ENCODE peak calls at places on chromosome 15, in five cellular contexts. B is GM12891, F is esophagus muscularis mucosa, D is stomach, Y is transverse colon. U is an unnamed sample.

GRCh38 chr15:88613074-88613944 is 7.8 kb upstream of the AEN start:
- DNase-seq in B (no peak), D (no peak), F (no peak), Y (no peak), U (no peak)

GRCh38 chr15:39301589-39301999 is 279.3 kb upstream of the THBS1 start:
- DNase-seq in B (no peak), Y (no peak), D (no peak), F (no peak), U (no peak)

GRCh38 chr15:96328101-96328958 is 2.2 kb upstream of the NR2F2 start:
- DNase-seq in Y (no peak), D (no peak), B (no peak), F (no peak), U (no peak)

GRCh38 chr15:60889506-60889905 is 339.6 kb downstream of the RORA start:
- DNase-seq in B (no peak), Y (no peak), D (no peak), F (no peak), U (no peak)

GRCh38 chr15:36884404-36885335 is 215.7 kb downstream of the MEIS2 start:
- DNase-seq in F (no peak), D (no peak), Y (no peak), B (no peak), U (no peak)

GRCh38 chr15:38885001-38885400 is 320.4 kb upstream of the RASGRP1 start:
- DNase-seq in D (no peak), Y (no peak), F (no peak), B (no peak), U (no peak)

GRCh38 chr15:89335289-89336041 is 841 bp upstream of the POLG start:
- DNase-seq in D (no peak), Y (peak), B (no peak), F (no peak), U (no peak)

GRCh38 chr15:45635763-45636292 is 999 bp downstream of the SQOR start:
- DNase-seq in D (no peak), F (no peak), Y (no peak), B (no peak), U (no peak)

GRCh38 chr15:66654718-66655375 is 47.2 kb upstream of the SMAD6 start:
- DNase-seq in D (peak), B (no peak), Y (no peak), F (no peak), U (no peak)

GRCh38 chr15:95930659-95931375 is 399.7 kb upstream of the NR2F2 start:
- DNase-seq in D (no peak), Y (no peak), F (no peak), B (no peak), U (no peak)

GRCh38 chr15:45458746-45459403 is 63.7 kb downstream of the SLC30A4 start:
- DNase-seq in F (no peak), B (no peak), Y (peak), D (peak), U (no peak)

GRCh38 chr15:32717290-32718081 is at the start of gene GREM1:
- DNase-seq in F (no peak), B (peak), D (no peak), Y (peak), U (no peak)

GRCh38 chr15:100824211-100824610 is 55.4 kb upstream of the ALDH1A3 start:
- DNase-seq in Y (no peak), F (no peak), B (no peak), D (no peak), U (no peak)

GRCh38 chr15:73648027-73648295 is 14.8 kb upstream of the NPTN start:
- DNase-seq in F (no peak), D (no peak), B (no peak), Y (no peak), U (no peak)

GRCh38 chr15:73654659-73655058 is 21.5 kb upstream of the NPTN start:
- DNase-seq in Y (no peak), F (no peak), B (no peak), D (no peak), U (no peak)

GRCh38 chr15:73647259-73648026 is 14.3 kb upstream of the NPTN start:
- DNase-seq in D (no peak), Y (no peak), B (no peak), F (no peak), U (no peak)

GRCh38 chr15:73655724-73656123 is 22.5 kb upstream of the NPTN start:
- DNase-seq in Y (no peak), F (no peak), B (no peak), D (no peak), U (no peak)

GRCh38 chr15:73650387-73651126 is 17.4 kb upstream of the NPTN start:
- DNase-seq in B (no peak), F (no peak), D (no peak), Y (no peak), U (no peak)
- TF ChIP-seq POLR2AphosphoS5 in B (no peak), F (no peak), D (peak), Y (no peak), U (no peak)

DNA sequence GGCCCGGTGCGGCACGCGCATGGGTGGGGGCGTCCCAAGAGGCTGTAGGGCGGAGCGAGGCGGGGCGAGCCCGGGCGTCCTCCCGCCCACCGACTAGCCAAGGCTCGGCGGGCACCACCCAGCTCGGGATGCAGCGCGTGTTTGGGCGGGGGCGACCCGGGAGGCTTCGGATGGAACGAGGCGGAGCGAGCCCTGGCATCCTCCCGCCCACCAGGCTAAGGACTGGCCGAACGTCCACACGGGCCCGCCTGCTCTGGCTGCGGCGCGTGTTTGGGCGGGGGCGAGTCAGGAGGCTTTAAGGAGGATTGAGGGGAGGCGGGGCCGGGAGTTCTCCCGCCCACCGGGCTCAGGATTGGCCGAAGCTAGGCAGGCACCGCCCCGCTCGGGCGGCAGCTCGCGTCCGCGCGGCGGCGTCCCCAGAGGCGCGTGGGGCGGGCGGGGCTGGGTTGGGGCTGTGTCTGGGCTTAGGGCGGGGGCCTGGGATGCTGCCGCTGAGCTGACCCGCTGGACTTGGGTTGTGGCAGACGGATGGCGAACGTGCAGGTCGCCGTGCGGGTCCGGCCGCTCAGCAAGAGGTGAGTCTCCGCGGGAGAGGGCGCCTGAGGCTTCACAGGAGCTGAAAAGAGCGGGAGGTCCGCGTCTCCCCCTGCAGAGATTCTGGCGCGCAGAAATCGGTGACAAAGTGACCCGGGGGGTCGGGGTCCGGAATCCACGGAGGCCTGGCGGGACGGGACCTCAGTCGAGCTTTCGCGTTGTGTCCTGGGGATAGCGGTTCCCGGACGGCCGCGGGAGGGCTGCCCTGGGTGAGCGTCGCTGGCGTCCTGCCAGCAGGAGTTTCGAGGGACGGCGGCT is at the start of gene STARD9:
- DNase-seq in B (peak), F (peak), D (peak), Y (peak), U (peak)
- TF ChIP-seq POLR2AphosphoS5 in B (peak), F (peak), D (peak), Y (peak), U (no peak)

GRCh38 chr15:64846246-64846645 is 4.5 kb downstream of the PLEKHO2 start:
- DNase-seq in B (no peak), D (no peak), F (no peak), Y (no peak), U (no peak)

GRCh38 chr15:64845826-64846225 is 4.1 kb downstream of the PLEKHO2 start:
- DNase-seq in F (no peak), D (no peak), B (no peak), Y (no peak), U (no peak)

GRCh38 chr15:64843996-64844395 is 2.3 kb downstream of the PLEKHO2 start:
- DNase-seq in F (no peak), D (no peak), B (no peak), Y (no peak), U (no peak)

GRCh38 chr15:64844576-64845140 is 2.9 kb downstream of the PLEKHO2 start:
- DNase-seq in D (no peak), Y (no peak), B (no peak), F (no peak), U (no peak)

DNA sequence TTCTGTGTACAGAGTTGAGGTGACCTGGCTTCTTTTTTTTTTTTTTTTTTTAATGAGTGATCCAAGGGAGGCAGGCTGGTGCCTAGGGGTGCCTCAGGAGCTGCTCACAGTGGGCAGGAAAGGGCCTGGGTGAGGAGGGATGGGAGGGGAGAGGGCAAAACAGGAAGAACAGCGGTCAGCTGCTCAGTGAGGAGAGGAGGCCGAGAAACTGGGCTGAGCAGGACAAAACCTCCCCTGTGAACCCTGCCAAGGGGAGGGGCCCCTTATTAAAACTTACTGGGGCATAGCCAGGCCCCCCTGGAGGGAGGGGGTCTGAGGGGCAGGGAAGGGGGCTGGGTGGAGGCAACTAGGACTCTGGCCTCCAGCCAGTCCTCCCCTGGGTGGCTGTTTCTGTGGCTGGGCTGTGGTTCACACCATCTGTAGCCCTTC is 3.5 kb downstream of the PLEKHO2 start:
- DNase-seq in B (no peak), F (no peak), Y (peak), D (no peak), U (no peak)
- TF ChIP-seq POLR2AphosphoS5 in B (no peak), F (peak), Y (no peak), D (no peak), U (peak)

GRCh38 chr15:82045892-82046667 is at the start of gene MEX3B:
- DNase-seq in F (peak), Y (peak), D (peak), B (peak), U (no peak)
- TF ChIP-seq POLR2AphosphoS5 in F (peak), Y (peak), D (peak), B (no peak), U (no peak)

DNA sequence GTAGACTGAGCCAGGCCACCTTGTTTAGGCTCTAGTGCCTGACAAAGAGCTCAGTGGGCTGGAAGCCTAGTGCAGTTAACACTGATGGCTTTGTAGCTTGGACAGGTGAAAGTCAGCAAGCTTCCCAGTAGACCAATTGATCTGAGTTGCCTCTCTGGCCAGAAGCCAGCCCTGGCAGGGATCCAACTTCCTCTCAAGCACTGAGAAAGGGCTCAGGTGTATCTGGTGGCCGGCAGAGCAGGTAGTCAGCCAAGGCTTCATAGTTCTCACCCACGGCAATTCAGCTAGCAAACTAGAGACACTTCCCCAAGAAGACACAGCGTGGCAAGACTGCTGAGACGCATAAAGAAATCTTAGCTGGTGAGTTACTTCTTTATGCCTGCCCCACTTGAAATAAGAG is 8.3 kb upstream of the CA12 start:
- DNase-seq in D (peak), Y (peak), F (no peak), B (no peak), U (no peak)
- TF ChIP-seq POLR2AphosphoS5 in D (no peak), Y (peak), F (no peak), B (no peak), U (no peak)

GRCh38 chr15:31345606-31346366 is 19.2 kb downstream of the KLF13 start:
- DNase-seq in D (no peak), F (no peak), B (no peak), Y (no peak), U (no peak)

GRCh38 chr15:31346367-31347066 is 19.9 kb downstream of the KLF13 start:
- DNase-seq in F (no peak), B (no peak), D (no peak), Y (no peak), U (no peak)

GRCh38 chr15:31344266-31344665 is 17.6 kb downstream of the KLF13 start:
- DNase-seq in F (no peak), B (no peak), Y (no peak), D (no peak), U (no peak)

GRCh38 chr15:31343831-31344230 is 17.2 kb downstream of the KLF13 start:
- DNase-seq in B (no peak), Y (peak), F (no peak), D (no peak), U (no peak)

DNA sequence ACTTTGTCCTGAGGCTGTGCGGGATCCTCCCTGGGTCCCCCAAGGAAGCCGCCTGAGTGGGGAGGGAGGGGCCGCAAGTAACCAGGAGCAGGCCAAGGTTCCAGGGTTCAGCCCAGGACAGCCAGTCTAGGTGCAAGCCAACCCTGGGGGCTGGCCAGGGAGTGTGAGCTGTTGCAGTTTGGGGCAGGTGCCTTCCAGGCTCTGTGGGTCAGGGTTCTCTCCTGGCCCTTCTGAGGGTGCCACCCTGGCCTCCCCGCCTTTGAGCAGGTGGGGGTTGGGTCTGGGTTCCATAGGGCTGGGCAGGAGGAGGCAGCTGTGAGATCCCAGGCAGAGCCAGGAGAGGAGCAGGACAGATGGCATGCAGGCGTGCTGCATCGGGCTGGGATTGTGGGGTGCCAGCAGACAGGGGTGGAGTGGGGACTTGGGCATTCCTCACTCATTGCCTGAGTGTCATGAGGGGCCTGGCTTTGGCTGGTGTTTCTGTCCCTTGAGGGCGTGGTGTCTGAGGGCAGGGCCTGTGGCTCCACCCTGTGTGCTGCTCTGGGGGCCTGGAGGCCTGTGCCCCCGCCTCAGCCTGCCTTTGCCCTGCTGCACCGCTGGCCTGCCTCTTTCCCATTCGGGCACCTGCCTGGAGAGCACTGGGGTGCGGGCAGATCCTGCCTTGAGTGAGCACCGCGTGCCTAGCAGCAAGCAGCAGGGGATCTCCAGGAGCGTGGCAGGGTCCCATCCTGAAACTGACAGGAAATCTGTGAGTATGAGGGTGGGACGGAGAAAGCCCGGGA is 18.4 kb downstream of the KLF13 start:
- DNase-seq in Y (peak), F (no peak), B (no peak), D (no peak), U (no peak)
- TF ChIP-seq POLR2AphosphoS5 in Y (peak), F (no peak), B (no peak), D (no peak), U (no peak)

GRCh38 chr15:23402140-23402539 is 44.9 kb downstream of the GOLGA6L2 start:
- DNase-seq in B (no peak), Y (no peak), D (no peak), F (no peak), U (no peak)

GRCh38 chr15:23402544-23402943 is 44.5 kb downstream of the GOLGA6L2 start:
- DNase-seq in Y (no peak), D (no peak), F (no peak), B (no peak), U (no peak)

GRCh38 chr15:23401627-23402026 is 45.4 kb downstream of the GOLGA6L2 start:
- DNase-seq in D (no peak), F (no peak), B (no peak), Y (no peak), U (no peak)

GRCh38 chr15:23397779-23398178 is 43.2 kb downstream of the GOLGA8S start:
- DNase-seq in B (no peak), D (no peak), Y (no peak), F (no peak), U (no peak)

DNA sequence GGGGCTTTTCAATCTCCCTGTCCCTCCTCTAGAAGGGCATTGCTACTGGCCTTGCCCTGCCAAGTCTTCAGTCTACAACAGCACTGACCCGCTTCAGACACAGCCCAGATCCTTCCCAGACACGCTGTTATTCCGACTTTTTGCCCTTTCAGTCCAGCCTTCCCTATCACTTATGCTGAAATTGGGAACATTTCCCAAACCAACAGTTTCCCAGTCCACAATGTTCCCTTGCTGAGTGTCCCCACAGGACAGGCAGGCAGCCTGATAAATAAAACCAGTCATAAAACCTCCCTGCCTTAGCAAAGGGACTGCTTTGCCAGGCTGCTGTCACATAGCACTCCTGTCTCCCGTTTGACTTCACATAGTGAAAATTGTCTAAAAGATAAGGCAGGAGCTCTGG is 43.5 kb downstream of the GOLGA6L2 start:
- DNase-seq in Y (no peak), D (no peak), B (no peak), F (no peak), U (no peak)
- TF ChIP-seq POLR2AphosphoS5 in Y (no peak), D (no peak), B (no peak), F (peak), U (no peak)

GRCh38 chr15:26564354-26564753 is 208.5 kb downstream of the GABRB3 start:
- DNase-seq in D (no peak), B (no peak), F (no peak), Y (no peak), U (no peak)

GRCh38 chr15:26561130-26561529 is 211.7 kb downstream of the GABRB3 start:
- DNase-seq in Y (no peak), B (no peak), D (no peak), F (no peak), U (no peak)

DNA sequence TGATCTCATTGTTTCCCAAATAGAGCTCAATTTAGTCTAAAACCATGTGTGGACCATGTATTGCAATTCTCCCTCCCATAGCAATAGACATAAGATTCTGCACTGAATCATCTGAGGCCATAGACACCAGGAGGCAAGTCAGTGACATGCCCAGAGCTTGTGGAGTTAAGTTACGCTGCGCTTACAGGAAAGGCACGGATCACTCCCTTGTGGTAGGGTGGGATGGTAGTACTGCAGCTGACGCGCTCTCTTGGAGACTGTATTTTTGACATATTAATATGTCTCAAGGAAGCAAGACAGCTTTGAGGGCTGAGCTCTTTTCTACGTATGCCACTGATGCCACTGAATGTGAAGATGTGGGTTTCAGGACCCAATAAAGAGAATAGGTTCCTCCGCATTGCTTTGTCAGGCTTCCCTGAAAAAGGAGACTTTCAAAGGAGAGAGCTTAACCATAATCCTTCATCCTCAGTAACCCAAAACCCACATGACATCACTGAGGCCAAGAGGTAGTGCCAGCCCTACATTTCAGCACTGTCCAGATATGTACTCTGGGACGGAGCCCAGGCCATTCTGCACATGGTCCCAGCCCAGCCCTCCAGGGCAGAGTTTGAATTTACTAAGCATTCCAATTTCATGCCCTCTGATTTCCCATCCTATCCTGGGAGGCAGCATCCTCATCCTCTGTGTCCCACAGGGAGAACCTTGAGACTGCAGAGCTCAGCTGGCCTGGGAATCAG is 210.7 kb downstream of the GABRB3 start:
- DNase-seq in B (no peak), Y (no peak), D (no peak), F (no peak), U (no peak)
- TF ChIP-seq POLR2AphosphoS5 in B (no peak), Y (no peak), D (no peak), F (no peak), U (no peak)

DNA sequence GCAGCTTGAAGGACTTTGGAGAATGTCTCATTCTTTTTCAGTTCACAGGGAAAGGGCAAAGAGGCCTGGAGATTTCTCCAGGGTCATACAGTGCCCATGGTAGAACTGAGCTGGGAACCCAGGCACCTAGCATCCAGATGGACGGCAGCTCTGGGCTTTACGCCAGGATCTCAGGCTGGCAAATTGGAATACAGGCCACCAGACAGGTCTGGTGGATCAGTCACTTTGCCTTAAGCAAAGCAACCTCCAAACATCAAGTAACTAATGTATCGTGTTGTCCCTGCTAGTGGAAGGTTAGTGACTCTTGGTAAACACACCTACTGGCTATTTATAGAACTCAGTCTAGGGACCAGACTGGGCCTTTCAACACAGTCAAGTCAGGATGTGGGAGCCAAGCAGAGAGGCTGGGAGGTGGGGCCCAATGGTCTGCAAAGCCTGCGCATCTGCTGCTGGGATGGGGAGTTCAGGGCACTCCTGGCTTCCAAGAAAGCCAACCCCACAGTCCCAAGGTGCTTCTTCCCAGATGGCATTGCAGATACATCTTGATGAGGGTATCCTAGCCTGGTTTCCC is 30.2 kb downstream of the RPLP1 start:
- DNase-seq in Y (no peak), B (no peak), F (no peak), D (peak), U (no peak)
- TF ChIP-seq POLR2AphosphoS5 in Y (no peak), B (no peak), F (no peak), D (no peak), U (no peak)

U was measured in vagina.